ENCODE peak calls at places on chromosomes 4 and X, in four cellular contexts. T, F, C and X are unnamed samples.
A peak's percentile ranks its signal among the peaks of the same experiment; 100 is the strongest.

GRCh38 chrX:18426004-18426320 is 554 bp downstream of the CDKL5 start:
- DNase-seq in C (no peak), F (no peak), T (no peak), X (peak; percentile 14)

GRCh38 chrX:40973619-40974018 is 111.6 kb upstream of the USP9X start:
- DNase-seq in C (no peak), T (no peak), F (no peak), X (no peak)

GRCh38 chr4:123995939-123996338 is 599.3 kb downstream of the SPRY1 start:
- DNase-seq in T (peak; percentile 88), C (no peak), F (no peak), X (no peak)

GRCh38 chr4:186260504-186261448 is 5.2 kb upstream of the F11 start:
- DNase-seq in C (no peak), F (no peak), T (peak; percentile 69), X (no peak)

GRCh38 chrX:39212456-39212855 is 411.2 kb downstream of the MID1IP1 start:
- DNase-seq in T (no peak), C (no peak), F (no peak), X (no peak)

GRCh38 chr4:156475322-156475721 is 496.3 kb downstream of the PDGFC start:
- DNase-seq in T (peak; percentile 76), F (no peak), C (peak; percentile 32), X (no peak)

GRCh38 chr4:6568689-6569332 is 6.2 kb upstream of the MAN2B2 start:
- DNase-seq in F (no peak), T (peak; percentile 79), C (peak; percentile 59), X (no peak)

GRCh38 chr4:119025440-119025839 is 110.2 kb upstream of the MYOZ2 start:
- DNase-seq in C (no peak), T (peak; percentile 70), F (no peak), X (no peak)

GRCh38 chrX:50054147-50054546 is 131.8 kb downstream of the CLCN5 start:
- DNase-seq in T (no peak), F (no peak), C (no peak), X (no peak)

GRCh38 chr4:170853422-170854021 is 763.8 kb upstream of the AADAT start:
- DNase-seq in T (no peak), C (peak; percentile 17), F (no peak), X (peak; percentile 22)

GRCh38 chrX:7108995-7109634 is 38.4 kb upstream of the STS start:
- DNase-seq in T (no peak), C (no peak), F (no peak), X (no peak)

GRCh38 chr4:159042097-159042605 is 60.7 kb upstream of the RAPGEF2 start:
- DNase-seq in C (no peak), T (no peak), F (no peak), X (no peak)

GRCh38 chrX:66676990-66677389 is 38.1 kb upstream of the EDA2R start:
- DNase-seq in T (peak; percentile 69), C (no peak), F (no peak), X (no peak)